ENCODE peak calls at places on chromosome 13, in four cellular contexts. D, F, Y and V are unnamed samples.

GRCh38 chr13:50592412-50593145 is 250.9 kb downstream of the DLEU7 start:
- DNase-seq in D (no peak), F (no peak), Y (no peak), V (no peak)

GRCh38 chr13:29760561-29760960 is 89.9 kb downstream of the UBL3 start:
- DNase-seq in D (no peak), F (no peak), Y (no peak), V (no peak)

GRCh38 chr13:107342747-107343146 is 774.8 kb upstream of the ARGLU1 start:
- DNase-seq in D (no peak), F (no peak), Y (no peak), V (no peak)

GRCh38 chr13:36979361-36980040 is 19.6 kb downstream of the ALG5 start:
- DNase-seq in D (no peak), F (no peak), Y (no peak), V (no peak)

GRCh38 chr13:41017153-41017552 is 2.0 kb downstream of the ELF1 start:
- DNase-seq in D (no peak), F (no peak), Y (no peak), V (no peak)

GRCh38 chr13:92657565-92657964 is 569.0 kb upstream of the GPC6 start:
- DNase-seq in D (no peak), F (no peak), Y (no peak), V (no peak)

GRCh38 chr13:99198630-99199029 is 2.0 kb upstream of the UBAC2 start:
- DNase-seq in D (no peak), F (no peak), Y (no peak), V (no peak)

GRCh38 chr13:113205428-113205931 is 3.0 kb downstream of the PCID2 start:
- DNase-seq in D (no peak), F (no peak), Y (no peak), V (no peak)

GRCh38 chr13:99080131-99080530 is 102.3 kb upstream of the DOCK9 start:
- DNase-seq in D (no peak), F (no peak), Y (no peak), V (no peak)

GRCh38 chr13:20451397-20451796 is 74.3 kb downstream of the CRYL1 start:
- DNase-seq in D (no peak), F (no peak), Y (no peak), V (no peak)

GRCh38 chr13:112688560-112689497 is 1.0 kb upstream of the ATP11A start:
- DNase-seq in D (no peak), F (no peak), Y (peak), V (no peak)

GRCh38 chr13:44068737-44069136 is 189.0 kb downstream of the LACC1 start:
- DNase-seq in D (peak), F (no peak), Y (no peak), V (no peak)

GRCh38 chr13:106376411-106377112 is 158.9 kb downstream of the EFNB2 start:
- DNase-seq in D (peak), F (no peak), Y (no peak), V (no peak)

GRCh38 chr13:22039961-22040360 is 369.1 kb downstream of the FGF9 start:
- DNase-seq in D (no peak), F (no peak), Y (no peak), V (no peak)

GRCh38 chr13:80012281-80012680 is 328.6 kb downstream of the SPRY2 start:
- DNase-seq in D (no peak), F (no peak), Y (no peak), V (no peak)

GRCh38 chr13:24225930-24226329 is 65.4 kb downstream of the SPATA13 start:
- DNase-seq in D (no peak), F (no peak), Y (no peak), V (no peak)

GRCh38 chr13:21203132-21203531 is 26.7 kb downstream of the MRPL57 start:
- DNase-seq in D (no peak), F (no peak), Y (no peak), V (no peak)

GRCh38 chr13:106617561-106617960 is 49.6 kb upstream of the ARGLU1 start:
- DNase-seq in D (no peak), F (no peak), Y (no peak), V (peak)

GRCh38 chr13:56902276-56902675 is 238.4 kb upstream of the PRR20A start:
- DNase-seq in D (no peak), F (no peak), Y (no peak), V (no peak)

GRCh38 chr13:112955271-112955937 is 13.6 kb upstream of the MCF2L start:
- DNase-seq in D (no peak), F (no peak), Y (no peak), V (no peak)

GRCh38 chr13:49499889-49500660 is 4.3 kb downstream of the PHF11 start:
- DNase-seq in D (no peak), F (no peak), Y (no peak), V (no peak)

GRCh38 chr13:106337096-106337495 is 198.4 kb downstream of the EFNB2 start:
- DNase-seq in D (no peak), F (no peak), Y (no peak), V (no peak)

GRCh38 chr13:23323946-23324709 is 109.4 kb downstream of the SACS start:
- DNase-seq in D (no peak), F (no peak), Y (no peak), V (no peak)